ENCODE peak calls at places on chromosomes 16 and 17, in four cellular contexts. G is PC-3, R is GM13976, T is left ventricle myocardium inferior. Z is an unnamed sample.

GRCh38 chr17:17036520-17036998 is 5.7 kb upstream of the MPRIP start:
- DNase-seq in G (no peak), R (no peak), T (no peak), Z (peak; percentile 53)

GRCh38 chr17:77819497-77819896 is 139.0 kb upstream of the TNRC6C start:
- DNase-seq in G (no peak), R (no peak), T (no peak), Z (no peak)

GRCh38 chr17:58387834-58388233 is 29.5 kb downstream of the RNF43 start:
- DNase-seq in G (peak; percentile 98), R (no peak), T (no peak), Z (no peak)

GRCh38 chr16:29734826-29735225 is 11.0 kb downstream of the C16orf54 start:
- DNase-seq in G (no peak), R (no peak), T (no peak), Z (no peak)

GRCh38 chr17:60525347-60525623 is 757 bp downstream of the APPBP2 start:
- DNase-seq in G (peak; percentile 16), R (no peak), T (no peak), Z (no peak)

GRCh38 chr17:55089955-55090573 is 121.5 kb downstream of the STXBP4 start:
- DNase-seq in G (peak; percentile 82), R (peak; percentile 36), T (no peak), Z (no peak)

GRCh38 chr17:64698725-64699124 is 36.6 kb upstream of the SMURF2 start:
- DNase-seq in G (no peak), R (no peak), T (no peak), Z (no peak)

GRCh38 chr17:36983618-36984017 is 34.9 kb downstream of the AATF start:
- DNase-seq in G (no peak), R (no peak), T (no peak), Z (no peak)

GRCh38 chr16:53768593-53768992 is 64.6 kb downstream of the FTO start:
- DNase-seq in G (peak; percentile 90), R (no peak), T (no peak), Z (no peak)

GRCh38 chr16:12063435-12063834 is 86.9 kb downstream of the SNX29 start:
- DNase-seq in G (no peak), R (no peak), T (no peak), Z (no peak)

DNA sequence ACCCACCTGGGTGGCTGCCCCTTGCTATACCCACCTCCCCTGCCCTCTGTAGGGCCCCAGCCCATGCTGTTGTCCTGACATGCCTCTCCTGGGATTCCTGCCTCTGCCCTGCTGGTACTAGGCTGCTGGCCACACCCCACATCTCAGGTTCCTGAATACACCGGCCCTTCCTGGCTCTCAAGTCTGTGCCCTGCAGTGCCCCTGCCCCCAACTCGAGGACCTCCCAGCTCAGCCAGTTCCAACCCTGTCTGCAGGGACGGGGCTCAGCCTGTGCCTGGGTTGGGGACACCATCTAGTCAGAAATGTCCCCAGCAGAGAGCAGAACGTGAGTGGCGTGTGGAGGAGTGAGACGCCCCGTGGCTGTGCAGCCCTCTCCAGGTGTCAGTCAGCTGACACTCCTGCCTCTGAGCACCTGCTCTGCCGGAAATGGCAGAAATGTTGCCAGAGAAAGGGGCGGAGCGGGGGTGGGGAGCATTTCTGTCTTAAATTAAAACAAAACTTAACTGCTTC is 28.7 kb downstream of the ACSF3 start:
- DNase-seq in G (no peak), R (peak; percentile 81), T (no peak), Z (no peak)
- TF ChIP-seq CTCF in G (no peak), R (no peak), T (no peak), Z (no peak)

GRCh38 chr16:19717781-19718623 is at the start of the genes IQCK and KNOP1:
- DNase-seq in G (peak; percentile 77), R (peak; percentile 98), T (peak; percentile 90), Z (peak; percentile 85)
- TF ChIP-seq CTCF in G (no peak), R (no peak), T (peak; percentile 34), Z (no peak)

DNA sequence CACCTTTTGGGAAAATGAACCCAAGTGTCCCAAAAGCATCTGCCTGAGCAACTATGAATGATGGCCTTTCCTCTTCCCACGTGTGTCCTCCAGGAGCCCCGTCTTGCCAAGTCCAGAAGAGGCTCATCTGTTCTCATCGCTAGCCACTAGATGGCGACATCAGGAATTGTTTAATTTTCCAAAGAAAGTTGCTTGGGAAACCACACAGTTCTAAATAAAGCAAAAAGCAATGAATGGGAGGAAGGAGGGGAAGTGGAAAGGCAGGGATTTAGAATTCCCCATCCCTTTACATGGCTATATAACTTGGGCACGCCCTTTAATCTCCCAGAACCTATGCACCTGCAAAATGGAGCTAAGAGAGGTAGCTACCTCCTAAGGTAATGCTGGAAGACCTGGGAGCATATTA is 9.0 kb upstream of the CDH5 start:
- DNase-seq in G (peak; percentile 90), R (peak; percentile 75), T (no peak), Z (no peak)
- TF ChIP-seq CTCF in G (peak; percentile 80), R (peak; percentile 57), T (peak; percentile 85), Z (no peak)

GRCh38 chr17:15091825-15092224 is 173.3 kb downstream of the PMP22 start:
- DNase-seq in G (peak; percentile 53), R (no peak), T (no peak), Z (no peak)
- TF ChIP-seq CTCF in G (peak; percentile 71), R (no peak), T (no peak), Z (no peak)

GRCh38 chr17:44123356-44124117 is at the start of gene HDAC5:
- DNase-seq in G (peak; percentile 97), R (peak; percentile 98), T (peak; percentile 96), Z (peak; percentile 95)

GRCh38 chr17:44122825-44123355 is 551 bp downstream of the HDAC5 start:
- DNase-seq in G (no peak), R (no peak), T (no peak), Z (no peak)

GRCh38 chr17:44121206-44121605 is 2.2 kb downstream of the HDAC5 start:
- DNase-seq in G (no peak), R (no peak), T (no peak), Z (no peak)

GRCh38 chr17:44121997-44122824 is 1.2 kb downstream of the HDAC5 start:
- DNase-seq in G (no peak), R (no peak), T (no peak), Z (no peak)

DNA sequence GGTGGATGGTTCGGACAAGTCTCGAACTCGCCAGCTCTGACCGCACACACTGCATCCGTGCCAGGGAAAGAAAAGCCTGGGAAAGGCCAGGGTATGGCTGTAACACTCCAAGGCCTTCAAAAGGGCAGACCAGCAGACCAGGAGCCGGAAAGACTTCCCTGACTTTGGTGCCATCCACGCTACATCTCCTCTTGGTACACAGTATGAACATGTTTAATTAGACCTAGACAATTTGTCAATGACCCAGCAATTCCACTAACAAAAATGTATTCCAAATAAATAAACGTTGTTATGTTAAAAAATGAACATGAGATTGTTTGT is 637 bp upstream of the HDAC5 start:
- DNase-seq in G (no peak), R (no peak), T (no peak), Z (no peak)
- TF ChIP-seq CTCF in G (peak; percentile 26), R (no peak), T (no peak), Z (no peak)

GRCh38 chr16:82625066-82625968 is 1.5 kb upstream of the CDH13 start:
- DNase-seq in G (no peak), R (no peak), T (no peak), Z (no peak)

DNA sequence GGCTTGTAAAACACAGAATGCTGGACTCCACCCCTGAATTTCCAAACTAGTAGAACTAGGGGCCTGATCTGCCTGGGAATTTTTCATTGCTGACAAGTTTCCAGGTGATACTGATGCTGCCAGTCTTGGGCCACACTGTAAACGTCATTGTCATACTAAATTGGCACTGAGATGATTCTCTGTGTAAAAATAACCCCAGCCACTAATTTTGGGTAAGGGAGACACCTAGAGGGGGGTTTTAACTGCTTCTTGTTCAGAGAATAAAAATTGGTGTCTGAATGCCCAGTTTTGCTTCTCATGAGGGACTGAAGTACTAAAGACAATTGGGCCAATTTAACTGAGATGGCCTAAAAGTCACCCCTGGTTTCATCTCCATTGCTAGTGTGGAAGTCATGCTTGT is 5.0 kb upstream of the CDH13 start:
- DNase-seq in G (peak; percentile 23), R (no peak), T (no peak), Z (no peak)
- TF ChIP-seq CTCF in G (no peak), R (no peak), T (peak; percentile 44), Z (no peak)